ENCODE peak calls at places on chromosomes 12 and 14, in seven cellular contexts. U is fibroblast of the aortic adventitia; O is C1 segment of cervical spinal cord; P is HCT116; X is prostate gland; W is central memory CD8-positive, alpha-beta T cell; E is NCI-H510A. S is an unnamed sample.

GRCh38 chr12:67531519-67531918 is 117.0 kb upstream of the DYRK2 start:
- DNase-seq in U (no peak), O (no peak), P (no peak), X (no peak), W (no peak), E (no peak), S (no peak)

GRCh38 chr12:59357811-59358210 is 238.0 kb upstream of the SLC16A7 start:
- DNase-seq in U (peak; percentile 1), O (no peak), P (no peak), X (no peak), W (no peak), E (no peak), S (no peak)

GRCh38 chr12:116662612-116663144 is 75.2 kb downstream of the SPRING1 start:
- DNase-seq in U (no peak), O (peak; percentile 28), P (no peak), X (no peak), W (no peak), E (peak; percentile 65), S (no peak)

GRCh38 chr14:44895716-44896115 is 66.0 kb downstream of the KLHL28 start:
- DNase-seq in U (peak; percentile 66), O (no peak), P (no peak), X (no peak), W (no peak), E (no peak), S (no peak)

GRCh38 chr14:77630111-77630510 is 13.7 kb upstream of the SPTLC2 start:
- DNase-seq in U (no peak), O (no peak), P (no peak), X (no peak), W (no peak), E (no peak), S (no peak)

GRCh38 chr12:130162771-130163460 is 652 bp downstream of the FZD10 start:
- DNase-seq in U (no peak), O (no peak), P (no peak), X (no peak), W (no peak), E (no peak), S (no peak)

GRCh38 chr14:68637106-68638021 is 155.5 kb downstream of the ZFP36L1 start:
- DNase-seq in U (peak; percentile 61), O (no peak), P (no peak), X (no peak), W (no peak), E (no peak), S (no peak)

GRCh38 chr14:75833326-75834020 is 148.3 kb downstream of the TGFB3 start:
- DNase-seq in U (no peak), O (no peak), P (no peak), X (no peak), W (no peak), E (no peak), S (no peak)

GRCh38 chr14:71119075-71119474 is 211.8 kb downstream of the PCNX1 start:
- DNase-seq in U (peak; percentile 38), O (no peak), P (no peak), X (no peak), W (no peak), E (no peak), S (no peak)

GRCh38 chr14:36874396-36875138 is 212.9 kb downstream of the PAX9 start:
- DNase-seq in U (no peak), O (no peak), P (no peak), X (peak; percentile 18), W (no peak), E (no peak), S (no peak)

GRCh38 chr12:27109339-27110023 is 27.1 kb upstream of the C12orf71 start:
- DNase-seq in U (peak; percentile 86), O (no peak), P (no peak), X (no peak), W (no peak), E (no peak), S (no peak)

GRCh38 chr14:75147423-75148071 is 20.7 kb upstream of the NEK9 start:
- DNase-seq in U (peak; percentile 87), O (peak; percentile 87), P (no peak), X (peak; percentile 67), W (no peak), E (no peak), S (no peak)

GRCh38 chr12:121765573-121765972 is 27.9 kb downstream of the RHOF start:
- DNase-seq in U (peak; percentile 89), O (no peak), P (peak; percentile 58), X (no peak), W (no peak), E (no peak), S (no peak)